ENCODE peak calls at places on chromosomes 3 and 15, in eight cellular contexts. R is amniotic epithelial cell; V is DMS 273 treated with DMSO at 0.1 percent for 48 hours; L is MV-4-11; T is GM13977; W is non-pigmented ciliary epithelial cell; I is activated gamma-delta T cell treated with Interleukin-2 at 50 U/mL for 16 hours; X is activated CD4-positive, alpha-beta T cell treated with anti-CD3 and anti-CD28 coated beads, Interleukin-2, amount 10 ng/mL, durations not matched to agents 7 days and 5 days. N is an unnamed sample.

GRCh38 chr3:42265059-42265991 is 660 bp downstream of the CCK start:
- DNase-seq in R (no peak), V (no peak), L (no peak), T (peak), W (no peak), I (no peak), X (no peak), N (no peak)

GRCh38 chr3:9216736-9217135 is 32.7 kb downstream of the SRGAP3 start:
- DNase-seq in R (no peak), V (no peak), L (no peak), T (no peak), W (no peak), I (no peak), X (no peak), N (no peak)

GRCh38 chr15:29821416-29822099 is 710 bp downstream of the TJP1 start:
- DNase-seq in R (peak), V (peak), L (no peak), T (no peak), W (no peak), I (no peak), X (peak), N (no peak)

GRCh38 chr3:9947025-9947995 is 4.9 kb downstream of the PRRT3 start:
- DNase-seq in R (peak), V (no peak), L (no peak), T (no peak), W (no peak), I (no peak), X (no peak), N (no peak)

GRCh38 chr15:25207369-25207768 is 231.5 kb downstream of the UBE3A start:
- DNase-seq in R (no peak), V (no peak), L (no peak), T (no peak), W (no peak), I (no peak), X (no peak), N (no peak)

GRCh38 chr3:167967257-167968010 is 128.3 kb downstream of the GOLIM4 start:
- DNase-seq in R (no peak), V (no peak), L (peak), T (no peak), W (no peak), I (no peak), X (no peak), N (no peak)

GRCh38 chr3:123658118-123658859 is 73.4 kb upstream of the HACD2 start:
- DNase-seq in R (peak), V (no peak), L (no peak), T (no peak), W (no peak), I (no peak), X (no peak), N (no peak)

GRCh38 chr3:12507871-12508281 is 23.6 kb downstream of the TSEN2 start:
- DNase-seq in R (peak), V (peak), L (no peak), T (no peak), W (no peak), I (no peak), X (no peak), N (no peak)

GRCh38 chr3:188900421-188900941 is 271.3 kb upstream of the TPRG1 start:
- DNase-seq in R (peak), V (no peak), L (peak), T (no peak), W (peak), I (no peak), X (no peak), N (no peak)

GRCh38 chr15:49466119-49466518 is 43.1 kb downstream of the FGF7 start:
- DNase-seq in R (no peak), V (no peak), L (no peak), T (no peak), W (no peak), I (no peak), X (no peak), N (no peak)

GRCh38 chr3:161310649-161311423 is 60.5 kb downstream of the SPTSSB start:
- DNase-seq in R (no peak), V (no peak), L (peak), T (peak), W (no peak), I (peak), X (peak), N (peak)

GRCh38 chr3:38138347-38139190 is at the start of gene MYD88:
- DNase-seq in R (peak), V (peak), L (peak), T (peak), W (no peak), I (peak), X (peak), N (peak)

GRCh38 chr3:151085227-151085888 is at the start of gene MED12L:
- DNase-seq in R (peak), V (peak), L (peak), T (peak), W (peak), I (peak), X (peak), N (peak)

GRCh38 chr15:31214158-31214863 is 112.3 kb upstream of the KLF13 start:
- DNase-seq in R (no peak), V (no peak), L (no peak), T (no peak), W (no peak), I (no peak), X (peak), N (no peak)

GRCh38 chr3:177440456-177441105 is 243.3 kb upstream of the TBL1XR1 start:
- DNase-seq in R (no peak), V (peak), L (no peak), T (no peak), W (no peak), I (no peak), X (no peak), N (no peak)

GRCh38 chr3:179005706-179006105 is 65.9 kb downstream of the ZMAT3 start:
- DNase-seq in R (no peak), V (no peak), L (no peak), T (no peak), W (no peak), I (no peak), X (no peak), N (no peak)

GRCh38 chr3:52046914-52047239 is 9.5 kb downstream of the DUSP7 start:
- DNase-seq in R (no peak), V (no peak), L (no peak), T (no peak), W (no peak), I (no peak), X (no peak), N (no peak)

GRCh38 chr3:56590814-56591213 is 33.8 kb downstream of the CCDC66 start:
- DNase-seq in R (peak), V (no peak), L (no peak), T (no peak), W (peak), I (no peak), X (no peak), N (no peak)

GRCh38 chr3:34388836-34389235 is 590.4 kb downstream of the PDCD6IP start:
- DNase-seq in R (no peak), V (no peak), L (no peak), T (no peak), W (no peak), I (no peak), X (no peak), N (no peak)

GRCh38 chr15:39367591-39367990 is 213.3 kb upstream of the THBS1 start:
- DNase-seq in R (no peak), V (no peak), L (no peak), T (no peak), W (no peak), I (no peak), X (no peak), N (no peak)

GRCh38 chr3:16906679-16907078 is 21.9 kb downstream of the PLCL2 start:
- DNase-seq in R (no peak), V (peak), L (no peak), T (no peak), W (no peak), I (no peak), X (no peak), N (no peak)

GRCh38 chr3:9298236-9298635 is 48.8 kb upstream of the SRGAP3 start:
- DNase-seq in R (no peak), V (no peak), L (no peak), T (no peak), W (no peak), I (no peak), X (no peak), N (no peak)

GRCh38 chr15:49751191-49751590 is 130.3 kb downstream of the DTWD1 start:
- DNase-seq in R (no peak), V (no peak), L (no peak), T (no peak), W (no peak), I (no peak), X (no peak), N (no peak)

GRCh38 chr3:30577788-30578187 is 28.6 kb upstream of the TGFBR2 start:
- DNase-seq in R (no peak), V (no peak), L (no peak), T (no peak), W (no peak), I (no peak), X (no peak), N (no peak)

GRCh38 chr3:66372681-66373350 is 128.0 kb downstream of the LRIG1 start:
- DNase-seq in R (peak), V (no peak), L (no peak), T (peak), W (no peak), I (peak), X (peak), N (peak)

GRCh38 chr3:73999501-73999900 is 374.8 kb upstream of the PDZRN3 start:
- DNase-seq in R (no peak), V (no peak), L (no peak), T (no peak), W (no peak), I (no peak), X (no peak), N (no peak)

GRCh38 chr15:101176625-101177024 is 75.2 kb downstream of the CHSY1 start:
- DNase-seq in R (peak), V (no peak), L (peak), T (no peak), W (no peak), I (no peak), X (no peak), N (no peak)

GRCh38 chr3:66348696-66349095 is 127.9 kb downstream of the SLC25A26 start:
- DNase-seq in R (no peak), V (no peak), L (no peak), T (no peak), W (no peak), I (no peak), X (no peak), N (no peak)